ENCODE peak calls at places on chromosomes 4 and X, in ten cellular contexts. M, D, G, Y, O, Z, F, C, S and N are unnamed samples.

GRCh38 chrX:107710617-107711391 is 64.8 kb downstream of the TSC22D3 start:
- DNase-seq in M (peak), D (peak), G (peak), Y (no peak), O (no peak), Z (no peak), F (no peak), C (peak), S (peak), N (peak)

GRCh38 chrX:80747832-80748231 is 61.8 kb downstream of the BRWD3 start:
- DNase-seq in M (no peak), D (peak), G (no peak), Y (no peak), O (no peak), Z (no peak), F (no peak), C (no peak), S (no peak), N (peak)

GRCh38 chr4:185079271-185079905 is 61.1 kb downstream of the HELT start:
- DNase-seq in M (no peak), D (no peak), G (no peak), Y (no peak), O (no peak), Z (no peak), F (no peak), C (no peak), S (no peak), N (no peak)

GRCh38 chr4:126705271-126705670 is 927.5 kb upstream of the INTU start:
- DNase-seq in M (peak), D (no peak), G (no peak), Y (no peak), O (no peak), Z (no peak), F (no peak), C (no peak), S (peak), N (peak)

GRCh38 chrX:110132450-110133114 is 129.7 kb downstream of the TMEM164 start:
- DNase-seq in M (no peak), D (no peak), G (no peak), Y (no peak), O (no peak), Z (no peak), F (no peak), C (no peak), S (no peak), N (no peak)

GRCh38 chrX:131816551-131817136 is 206.5 kb upstream of the STK26 start:
- DNase-seq in M (peak), D (no peak), G (no peak), Y (no peak), O (no peak), Z (no peak), F (no peak), C (peak), S (no peak), N (peak)

GRCh38 chr4:182839256-182839655 is 77.9 kb downstream of the DCTD start:
- DNase-seq in M (no peak), D (no peak), G (no peak), Y (no peak), O (no peak), Z (no peak), F (no peak), C (no peak), S (no peak), N (no peak)

GRCh38 chrX:19670854-19671620 is 155.7 kb upstream of the MAP3K15 start:
- DNase-seq in M (peak), D (peak), G (peak), Y (no peak), O (peak), Z (no peak), F (no peak), C (peak), S (peak), N (peak)

GRCh38 chr4:142347241-142347640 is 498.9 kb downstream of the INPP4B start:
- DNase-seq in M (peak), D (peak), G (no peak), Y (no peak), O (no peak), Z (no peak), F (no peak), C (no peak), S (peak), N (peak)

DNA sequence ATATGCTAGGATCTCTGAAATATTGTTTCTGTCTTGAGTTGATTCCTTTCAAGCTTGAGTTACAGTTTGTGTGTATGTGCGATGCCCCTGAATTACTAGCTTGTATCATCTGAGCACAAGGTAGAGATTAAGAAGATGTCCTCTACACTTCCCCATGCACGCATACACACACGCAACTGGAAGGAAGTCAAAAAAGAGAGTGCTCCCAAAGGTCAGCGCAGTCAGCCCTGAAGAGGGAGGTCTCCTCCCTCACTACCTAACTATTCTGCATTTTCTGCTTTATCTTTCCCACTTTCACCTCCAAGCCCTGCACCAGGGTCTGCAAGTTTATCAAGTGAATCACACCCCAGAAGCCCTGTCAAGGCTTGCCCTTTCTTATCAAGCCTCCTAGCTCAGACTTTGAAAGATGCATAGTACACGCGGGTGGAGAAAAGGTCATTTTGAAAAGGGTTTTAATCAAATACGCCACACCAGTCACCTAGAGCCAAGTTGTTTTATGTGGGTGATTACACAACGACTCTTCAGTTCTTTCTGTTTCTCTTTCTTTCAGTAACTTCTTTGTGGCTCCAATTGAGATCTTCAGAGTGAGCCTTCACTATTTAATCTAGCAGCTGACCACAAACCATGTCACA is 127.7 kb downstream of the ASB9 start:
- DNase-seq in M (peak), D (no peak), G (no peak), Y (no peak), O (no peak), Z (no peak), F (no peak), C (no peak), S (no peak), N (no peak)
- TF ChIP-seq CTCF in M (no peak), D (no peak), G (no peak), Y (no peak), O (no peak), Z (no peak), F (no peak), C (no peak), S (no peak), N (no peak)

GRCh38 chr4:8385611-8386010 is 54.9 kb downstream of the ACOX3 start:
- DNase-seq in M (no peak), D (no peak), G (no peak), Y (no peak), O (no peak), Z (no peak), F (no peak), C (no peak), S (no peak), N (no peak)

GRCh38 chr4:8386731-8387130 is 53.8 kb downstream of the ACOX3 start:
- DNase-seq in M (no peak), D (no peak), G (no peak), Y (no peak), O (no peak), Z (no peak), F (no peak), C (no peak), S (no peak), N (no peak)

GRCh38 chr4:8388471-8388870 is 52.1 kb downstream of the ACOX3 start:
- DNase-seq in M (no peak), D (no peak), G (no peak), Y (no peak), O (no peak), Z (no peak), F (no peak), C (no peak), S (no peak), N (no peak)

GRCh38 chr4:8387615-8388266 is 52.8 kb downstream of the ACOX3 start:
- DNase-seq in M (no peak), D (no peak), G (no peak), Y (no peak), O (no peak), Z (no peak), F (no peak), C (no peak), S (peak), N (no peak)

DNA sequence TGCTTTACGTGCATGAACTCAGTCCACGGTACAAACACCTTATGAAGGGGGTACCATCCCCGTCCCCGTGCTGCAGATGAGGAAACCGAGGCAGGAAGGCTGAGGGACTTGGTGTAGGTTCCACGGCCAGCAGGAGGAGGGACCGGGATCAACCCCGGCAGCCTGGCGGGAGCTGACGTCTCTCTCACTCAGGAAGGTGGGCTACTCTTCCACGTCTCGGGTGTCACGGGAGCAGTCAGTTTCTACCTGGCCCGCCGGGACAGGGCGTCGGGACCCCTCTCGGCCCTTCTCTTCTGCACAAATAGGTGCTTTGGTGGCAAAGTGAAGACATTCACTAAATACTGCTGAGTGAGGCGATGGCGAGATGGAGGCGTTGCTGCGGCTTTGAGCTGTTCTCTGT is 53.3 kb downstream of the ACOX3 start:
- DNase-seq in M (no peak), D (no peak), G (no peak), Y (no peak), O (no peak), Z (no peak), F (no peak), C (no peak), S (no peak), N (no peak)
- TF ChIP-seq CTCF in M (no peak), D (no peak), G (no peak), Y (no peak), O (no peak), Z (no peak), F (no peak), C (no peak), S (no peak), N (no peak)

GRCh38 chr4:93897559-93897958 is 69.0 kb downstream of the ATOH1 start:
- DNase-seq in M (no peak), D (no peak), G (no peak), Y (no peak), O (no peak), Z (no peak), F (no peak), C (peak), S (peak), N (no peak)
- TF ChIP-seq CTCF in M (peak), D (peak), G (no peak), Y (peak), O (peak), Z (peak), F (no peak), C (no peak), S (no peak), N (peak)

DNA sequence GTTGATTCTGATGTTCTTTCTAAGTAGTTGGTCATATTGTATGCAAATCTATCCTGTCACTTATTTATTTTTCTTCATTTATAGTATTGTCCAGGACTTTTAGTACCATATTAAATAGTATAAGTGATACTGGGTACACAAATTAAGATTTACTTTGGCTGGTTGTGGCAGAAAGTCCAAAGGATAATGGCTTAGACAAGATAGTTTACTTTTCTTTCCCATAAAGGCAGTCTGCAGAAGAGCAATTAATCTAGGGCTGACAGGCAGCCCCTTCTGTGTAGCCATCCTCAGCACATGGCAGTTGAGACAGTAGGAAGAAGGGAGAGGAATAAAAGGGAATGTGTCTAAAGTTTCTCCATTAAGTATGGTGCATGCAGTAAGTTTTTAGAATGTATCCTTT is 6.4 kb downstream of the RBM10 start:
- DNase-seq in M (no peak), D (no peak), G (no peak), Y (no peak), O (no peak), Z (no peak), F (no peak), C (no peak), S (no peak), N (no peak)
- TF ChIP-seq CTCF in M (no peak), D (no peak), G (no peak), Y (no peak), O (no peak), Z (no peak), F (no peak), C (no peak), S (no peak), N (no peak)

DNA sequence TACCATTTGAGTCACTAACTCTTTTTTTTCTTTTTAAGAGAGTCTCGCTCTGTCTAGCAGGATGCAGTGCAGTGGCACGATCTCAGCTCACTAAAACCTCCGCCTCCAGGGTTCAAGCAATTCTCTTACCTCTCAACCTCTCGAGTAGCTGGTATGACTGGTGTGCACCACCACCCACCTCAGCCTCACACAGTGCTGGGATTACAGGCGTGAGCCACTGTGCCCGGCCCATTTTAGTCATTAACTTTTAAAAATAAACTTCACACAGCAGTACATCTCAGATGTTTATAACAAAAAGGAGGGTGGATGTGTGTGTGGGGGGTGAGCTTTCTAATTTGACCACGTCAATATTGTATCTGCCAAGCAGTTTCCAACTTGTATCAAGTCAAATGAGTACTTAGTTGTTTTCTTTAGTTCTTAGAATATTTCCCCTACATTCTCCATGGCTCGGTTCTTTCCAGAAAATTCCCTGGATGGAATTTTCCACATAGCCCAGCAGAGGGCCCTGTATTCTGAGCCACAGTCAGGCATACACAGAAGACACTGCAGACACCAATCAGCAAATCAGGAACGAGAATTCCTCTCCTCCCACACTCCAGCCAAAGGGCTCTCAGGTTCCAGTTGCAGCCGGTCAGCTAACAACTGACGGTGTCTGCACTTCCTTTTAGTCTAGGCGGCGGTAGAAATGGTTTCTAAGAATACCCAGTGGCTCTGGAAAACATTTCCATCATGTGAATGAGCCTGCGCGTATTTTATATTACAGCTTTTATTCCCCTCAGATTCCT is 20.1 kb upstream of the ARAF start:
- DNase-seq in M (peak), D (peak), G (peak), Y (peak), O (peak), Z (peak), F (peak), C (peak), S (peak), N (peak)
- TF ChIP-seq CTCF in M (peak), D (peak), G (peak), Y (peak), O (peak), Z (peak), F (peak), C (peak), S (peak), N (peak)

GRCh38 chr4:3402409-3403103 is 39.2 kb upstream of the HGFAC start:
- DNase-seq in M (peak), D (peak), G (no peak), Y (no peak), O (no peak), Z (no peak), F (no peak), C (no peak), S (peak), N (peak)

GRCh38 chr4:3401436-3402171 is 40.2 kb upstream of the HGFAC start:
- DNase-seq in M (peak), D (no peak), G (no peak), Y (no peak), O (no peak), Z (no peak), F (no peak), C (no peak), S (no peak), N (peak)

GRCh38 chr4:3396611-3397010 is 45.2 kb upstream of the HGFAC start:
- DNase-seq in M (no peak), D (no peak), G (no peak), Y (no peak), O (no peak), Z (no peak), F (no peak), C (no peak), S (no peak), N (no peak)

GRCh38 chr4:3397128-3397527 is 44.6 kb upstream of the HGFAC start:
- DNase-seq in M (no peak), D (no peak), G (no peak), Y (no peak), O (no peak), Z (no peak), F (no peak), C (no peak), S (no peak), N (no peak)

DNA sequence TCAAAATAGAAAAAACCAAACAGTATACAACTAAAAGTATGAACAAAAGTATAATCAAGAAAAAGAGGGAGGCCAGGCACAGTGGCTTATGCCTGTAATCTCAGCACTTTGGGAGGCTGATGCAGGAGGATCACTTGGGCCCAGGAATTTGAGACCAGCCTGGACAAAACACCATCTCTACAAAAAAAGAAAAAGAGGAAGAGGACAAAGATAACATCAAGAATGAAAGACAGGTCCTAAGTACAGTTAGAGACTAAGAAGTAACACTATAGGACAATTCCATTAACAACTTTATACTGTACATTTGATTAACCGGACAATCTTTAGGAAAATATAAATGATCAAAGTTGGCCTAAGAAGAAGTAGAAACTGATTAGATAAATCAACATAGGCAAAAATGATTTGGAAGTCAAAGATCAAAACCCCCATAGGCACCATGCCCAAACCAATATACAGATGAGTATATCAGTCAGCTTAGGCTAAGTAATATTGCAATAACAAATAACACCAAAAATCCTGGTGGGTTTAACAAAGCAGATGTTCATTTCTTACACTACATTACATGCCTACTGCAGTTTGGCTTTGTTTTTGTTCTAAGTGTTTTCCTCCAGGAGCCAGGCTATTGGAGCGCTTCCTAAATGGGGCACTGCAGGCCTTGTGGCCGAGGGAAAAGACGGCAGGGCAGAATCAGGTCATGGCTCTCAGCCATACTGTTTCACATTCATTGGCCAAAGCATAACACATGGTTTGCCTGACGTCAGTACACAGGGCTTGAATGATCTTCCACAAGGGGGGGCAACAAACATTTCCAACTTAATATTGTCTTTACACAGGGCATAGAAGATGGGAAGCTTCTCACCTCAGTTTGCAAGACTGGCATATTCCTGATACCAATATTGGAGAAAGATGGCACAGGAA is 42.2 kb upstream of the HGFAC start:
- DNase-seq in M (peak), D (peak), G (no peak), Y (no peak), O (no peak), Z (no peak), F (no peak), C (peak), S (peak), N (peak)
- TF ChIP-seq CTCF in M (peak), D (peak), G (no peak), Y (no peak), O (no peak), Z (no peak), F (no peak), C (peak), S (peak), N (peak)